ENCODE peak calls at places on chromosomes 3 and 15, in five cellular contexts. D, J, N, M and S are unnamed samples.

GRCh38 chr3:52531636-52532516 is 1.8 kb downstream of the NT5DC2 start:
- DNase-seq in D (no peak), J (no peak), N (no peak), M (no peak), S (peak)

GRCh38 chr15:32852771-32853170 is 135.0 kb downstream of the GREM1 start:
- DNase-seq in D (no peak), J (no peak), N (no peak), M (no peak), S (no peak)

GRCh38 chr3:122101646-122102045 is 46.5 kb downstream of the CD86 start:
- DNase-seq in D (no peak), J (peak), N (peak), M (peak), S (no peak)

GRCh38 chr3:10470666-10471336 is 34.6 kb downstream of the ATP2B2 start:
- DNase-seq in D (no peak), J (peak), N (no peak), M (no peak), S (peak)

GRCh38 chr3:141071681-141072260 is 20.6 kb downstream of the SPSB4 start:
- DNase-seq in D (no peak), J (peak), N (no peak), M (no peak), S (no peak)

GRCh38 chr15:91919014-91919534 is 65.6 kb downstream of the SLCO3A1 start:
- DNase-seq in D (peak), J (no peak), N (no peak), M (no peak), S (no peak)

GRCh38 chr3:10933021-10933420 is 59.5 kb upstream of the SLC6A1 start:
- DNase-seq in D (no peak), J (no peak), N (no peak), M (no peak), S (no peak)

GRCh38 chr3:149628957-149629670 is 28.7 kb downstream of the WWTR1 start:
- DNase-seq in D (no peak), J (no peak), N (peak), M (no peak), S (no peak)

GRCh38 chr3:4721511-4721911 is 228.4 kb downstream of the ITPR1 start:
- DNase-seq in D (no peak), J (no peak), N (peak), M (peak), S (no peak)

GRCh38 chr3:66538390-66538789 is 37.6 kb upstream of the LRIG1 start:
- DNase-seq in D (no peak), J (no peak), N (no peak), M (no peak), S (no peak)

DNA sequence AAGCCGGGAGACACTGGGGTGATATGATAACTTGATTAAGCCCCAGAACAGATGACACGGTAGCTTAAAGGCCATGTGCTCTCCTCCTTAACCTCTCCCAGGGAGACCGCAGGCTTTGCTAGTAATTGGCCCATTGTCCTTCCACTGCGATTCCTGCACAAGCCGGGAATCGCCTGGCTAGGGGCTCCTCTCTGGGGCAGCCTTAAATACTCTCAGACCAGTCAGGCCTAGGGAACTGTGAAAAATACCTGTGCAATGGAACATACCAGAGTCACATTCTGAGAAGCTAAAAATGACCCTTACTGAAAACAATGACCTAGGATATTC is 56.3 kb downstream of the CPN2 start:
- DNase-seq in D (no peak), J (no peak), N (no peak), M (no peak), S (no peak)
- H3K4me3 ChIP-seq in D (no peak), J (no peak), N (no peak), M (no peak), S (no peak)

GRCh38 chr15:73305331-73306211 is 63.2 kb downstream of the HCN4 start:
- DNase-seq in D (peak), J (peak), N (peak), M (peak), S (no peak)
- TF ChIP-seq CTCF in D (peak), J (peak), N (peak), M (peak), S (no peak)

GRCh38 chr3:49339593-49339946 is 283 bp downstream of the USP4 start:
- DNase-seq in D (peak), J (no peak), N (no peak), M (no peak), S (peak)
- H3K4me3 ChIP-seq in D (peak), J (peak), N (peak), M (peak), S (peak)

GRCh38 chr3:53812434-53812833 is 33.8 kb downstream of the CHDH start:
- DNase-seq in D (no peak), J (no peak), N (no peak), M (no peak), S (no peak)
- TF ChIP-seq CTCF in D (no peak), J (peak), N (no peak), M (no peak), S (no peak)

DNA sequence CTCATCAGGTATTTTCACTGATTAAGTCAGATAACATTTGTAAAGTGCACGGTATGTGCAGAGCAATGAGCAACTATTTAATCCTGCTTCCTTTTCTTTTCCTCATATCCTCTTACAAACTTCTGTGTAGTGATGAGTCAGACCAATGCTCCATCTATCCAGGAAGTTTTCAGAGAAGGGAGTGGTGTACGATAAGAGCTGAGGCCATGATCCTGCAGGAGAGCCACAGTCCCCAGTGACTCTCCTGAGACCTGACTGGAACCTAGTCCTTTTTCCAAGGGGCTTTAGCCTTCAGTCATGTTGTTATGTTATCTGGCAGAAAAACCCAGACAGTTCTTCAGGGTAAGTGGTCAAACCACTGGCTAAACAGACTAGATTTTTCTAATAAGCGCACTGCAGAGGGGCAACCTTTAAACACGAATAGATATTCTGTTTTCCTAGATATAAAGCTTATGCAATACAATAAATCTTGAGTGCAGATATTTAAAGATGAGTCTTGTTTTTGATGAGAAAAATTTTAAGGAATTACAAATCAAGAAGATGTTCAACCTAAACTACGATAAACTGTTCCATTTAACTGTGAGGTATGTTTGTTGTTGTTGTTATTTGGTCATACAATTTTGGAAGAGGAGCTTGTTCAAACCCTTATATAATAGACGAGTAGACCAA is 110.5 kb upstream of the RAP2B start:
- DNase-seq in D (no peak), J (no peak), N (peak), M (peak), S (no peak)
- H3K4me3 ChIP-seq in D (no peak), J (no peak), N (peak), M (no peak), S (no peak)

DNA sequence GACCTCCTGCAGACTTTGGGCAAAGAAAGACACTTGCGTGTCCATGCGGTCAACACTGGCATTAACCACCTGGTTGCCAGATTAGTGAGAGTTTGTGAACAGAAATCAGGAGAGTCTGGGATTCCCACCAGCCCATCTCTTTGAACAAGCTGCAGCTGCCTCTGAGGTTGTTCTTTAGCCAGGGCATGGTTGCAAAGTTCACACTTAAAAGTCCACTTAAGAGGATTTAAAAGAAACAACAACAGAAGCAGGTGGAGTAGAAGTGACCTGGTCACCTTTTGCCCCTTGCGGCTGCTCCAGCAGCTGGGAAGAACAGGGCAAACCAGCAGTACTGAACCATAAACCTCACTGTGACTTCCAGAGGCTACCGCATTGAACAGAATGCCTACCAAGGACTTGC is 97.3 kb downstream of the FOXB1 start:
- DNase-seq in D (no peak), J (no peak), N (no peak), M (no peak), S (no peak)
- TF ChIP-seq CTCF in D (no peak), J (no peak), N (no peak), M (no peak), S (no peak)

GRCh38 chr3:161320837-161321236 is 50.5 kb downstream of the SPTSSB start:
- DNase-seq in D (no peak), J (no peak), N (no peak), M (no peak), S (no peak)
- H3K4me3 ChIP-seq in D (no peak), J (no peak), N (no peak), M (no peak), S (no peak)

DNA sequence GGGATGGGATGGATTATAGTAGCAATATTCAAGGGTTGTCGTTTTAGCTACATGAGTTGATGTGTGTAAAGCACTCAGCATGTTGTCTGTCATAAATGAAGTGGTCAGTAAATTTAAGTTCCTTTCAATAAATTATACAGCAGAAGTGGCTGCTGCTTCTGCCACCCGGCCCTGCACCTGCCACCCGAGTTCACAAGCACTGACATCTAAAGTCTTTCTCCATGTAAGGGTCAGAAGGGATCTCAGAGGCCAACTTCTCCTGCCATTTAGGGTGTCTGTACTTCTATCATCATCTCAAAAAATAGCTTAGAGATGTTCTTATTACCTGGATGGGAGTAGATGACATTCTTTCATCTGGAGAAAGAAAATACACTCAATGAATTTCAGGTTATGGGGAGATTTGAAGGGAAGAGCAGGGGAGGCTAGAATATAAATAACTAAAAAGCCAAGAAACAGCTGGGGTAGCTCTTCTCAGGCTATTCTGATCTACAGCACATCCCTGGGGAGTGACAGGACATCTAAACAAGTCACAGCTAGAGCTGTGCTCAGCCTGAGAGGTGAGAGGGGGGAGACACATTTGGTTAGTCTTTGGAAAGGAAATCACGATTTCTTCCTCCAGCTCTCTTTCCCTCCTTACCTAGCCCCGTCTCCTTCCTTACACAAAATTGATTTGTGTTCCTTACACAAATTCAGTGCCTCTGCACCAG is 8.0 kb downstream of the GCSAM start:
- DNase-seq in D (no peak), J (no peak), N (no peak), M (no peak), S (no peak)
- TF ChIP-seq CTCF in D (no peak), J (no peak), N (no peak), M (no peak), S (no peak)